ENCODE peak calls at places on chromosome 15, in seven cellular contexts. G, I, N, A, P, W and U are unnamed samples.

GRCh38 chr15:96326551-96327154 is 3.8 kb upstream of the NR2F2 start:
- DNase-seq in G (peak; percentile 54), I (no peak), N (no peak), A (no peak), P (peak; percentile 76), W (peak; percentile 38), U (no peak)

GRCh38 chr15:62348119-62348518 is 183.0 kb upstream of the C2CD4B start:
- DNase-seq in G (no peak), I (no peak), N (no peak), A (no peak), P (no peak), W (no peak), U (no peak)

GRCh38 chr15:31308185-31308639 is 18.4 kb upstream of the KLF13 start:
- DNase-seq in G (no peak), I (no peak), N (no peak), A (no peak), P (no peak), W (no peak), U (no peak)

GRCh38 chr15:49379996-49380395 is 43.0 kb upstream of the FGF7 start:
- DNase-seq in G (peak; percentile 36), I (no peak), N (no peak), A (no peak), P (no peak), W (no peak), U (no peak)

GRCh38 chr15:64246364-64247189 is 83.8 kb upstream of the PPIB start:
- DNase-seq in G (no peak), I (peak; percentile 87), N (no peak), A (peak; percentile 45), P (peak; percentile 96), W (peak; percentile 95), U (no peak)

GRCh38 chr15:77099741-77100463 is 29.0 kb upstream of the TSPAN3 start:
- DNase-seq in G (no peak), I (no peak), N (no peak), A (no peak), P (no peak), W (no peak), U (no peak)

GRCh38 chr15:22903961-22904534 is 65.6 kb downstream of the NIPA2 start:
- DNase-seq in G (no peak), I (no peak), N (no peak), A (no peak), P (no peak), W (no peak), U (no peak)

GRCh38 chr15:70690491-70691281 is 72.7 kb downstream of the UACA start:
- DNase-seq in G (no peak), I (no peak), N (no peak), A (no peak), P (no peak), W (no peak), U (no peak)

GRCh38 chr15:65414841-65415621 is 7.7 kb downstream of the IGDCC4 start:
- DNase-seq in G (no peak), I (no peak), N (peak; percentile 39), A (no peak), P (peak; percentile 89), W (no peak), U (no peak)

GRCh38 chr15:71592186-71592585 is 218.2 kb upstream of the NR2E3 start:
- DNase-seq in G (no peak), I (no peak), N (no peak), A (no peak), P (no peak), W (no peak), U (no peak)

GRCh38 chr15:37034392-37034791 is 66.0 kb downstream of the MEIS2 start:
- DNase-seq in G (no peak), I (no peak), N (no peak), A (no peak), P (no peak), W (no peak), U (no peak)

GRCh38 chr15:96339662-96340347 is 9.3 kb downstream of the NR2F2 start:
- DNase-seq in G (no peak), I (no peak), N (no peak), A (no peak), P (peak; percentile 53), W (no peak), U (no peak)

GRCh38 chr15:87902772-87903388 is 353.7 kb downstream of the NTRK3 start:
- DNase-seq in G (no peak), I (peak; percentile 11), N (peak; percentile 9), A (no peak), P (peak; percentile 1), W (no peak), U (no peak)

GRCh38 chr15:73902121-73903020 is 23.9 kb upstream of the LOXL1 start:
- DNase-seq in G (peak; percentile 19), I (no peak), N (no peak), A (no peak), P (no peak), W (no peak), U (no peak)

GRCh38 chr15:62124176-62124952 is 40.7 kb downstream of the C2CD4B start:
- DNase-seq in G (no peak), I (no peak), N (no peak), A (no peak), P (peak; percentile 48), W (peak; percentile 37), U (no peak)

GRCh38 chr15:38145671-38146111 is 106.9 kb upstream of the SPRED1 start:
- DNase-seq in G (no peak), I (no peak), N (peak; percentile 24), A (no peak), P (no peak), W (no peak), U (no peak)

GRCh38 chr15:87848012-87848411 is 408.5 kb downstream of the NTRK3 start:
- DNase-seq in G (no peak), I (no peak), N (no peak), A (no peak), P (no peak), W (no peak), U (no peak)

GRCh38 chr15:40276927-40277326 is 5.9 kb downstream of the ANKRD63 start:
- DNase-seq in G (no peak), I (no peak), N (no peak), A (no peak), P (no peak), W (no peak), U (no peak)

GRCh38 chr15:95284933-95285401 is 1045.5 kb upstream of the NR2F2 start:
- DNase-seq in G (no peak), I (peak; percentile 74), N (no peak), A (no peak), P (peak; percentile 76), W (no peak), U (no peak)

GRCh38 chr15:25136119-25136518 is 181.3 kb downstream of the SNRPN start:
- DNase-seq in G (no peak), I (no peak), N (no peak), A (no peak), P (peak; percentile 8), W (peak; percentile 46), U (no peak)

GRCh38 chr15:69991493-69991892 is 106.2 kb downstream of the TLE3 start:
- DNase-seq in G (no peak), I (no peak), N (no peak), A (no peak), P (no peak), W (no peak), U (no peak)

GRCh38 chr15:84914351-84914750 is 29.9 kb downstream of the SLC28A1 start:
- DNase-seq in G (no peak), I (no peak), N (no peak), A (no peak), P (no peak), W (no peak), U (no peak)

GRCh38 chr15:98311566-98312188 is 336.7 kb upstream of the IGF1R start:
- DNase-seq in G (peak; percentile 70), I (peak; percentile 53), N (peak; percentile 71), A (peak; percentile 49), P (peak; percentile 69), W (peak; percentile 86), U (peak; percentile 12)

GRCh38 chr15:48392356-48392755 is 61.1 kb downstream of the DUT start:
- DNase-seq in G (no peak), I (no peak), N (no peak), A (peak; percentile 63), P (no peak), W (no peak), U (no peak)